ENCODE peak calls at places on chromosomes 12 and 14, in seven cellular contexts. L is HT-29; F is endothelial cell; D is activated CD4-positive, alpha-beta T cell treated with anti-CD3 and anti-CD28 coated beads, Interleukin-2, amount 50 U/mL, for 24 hours; R is H4; T is lower leg skin; K is activated T-helper 1 cell treated with anti-CD3 and anti-CD28 coated beads, Interleukin-2, amount 50 U/mL, for 16 hours. B is an unnamed sample.

GRCh38 chr12:82867782-82868505 is 181.2 kb downstream of the TMTC2 start:
- DNase-seq in T (no peak), F (no peak), K (no peak), R (no peak), D (no peak), L (no peak), B (no peak)

GRCh38 chr14:35818346-35819115 is 7.6 kb upstream of the BRMS1L start:
- DNase-seq in K (no peak), D (no peak), T (no peak), L (peak), F (peak), R (peak), B (no peak)

GRCh38 chr14:24943024-24943423 is 106.9 kb downstream of the STXBP6 start:
- DNase-seq in K (no peak), F (no peak), R (no peak), D (no peak), L (no peak), T (peak), B (no peak)

GRCh38 chr14:80378084-80378483 is 166.8 kb upstream of the DIO2 start:
- DNase-seq in F (no peak), K (no peak), T (no peak), D (no peak), R (no peak), L (no peak), B (no peak)

GRCh38 chr12:116863275-116863767 is 17.9 kb downstream of the HRK start:
- DNase-seq in D (no peak), K (no peak), F (peak), R (peak), T (no peak), L (peak), B (peak)

GRCh38 chr12:94872007-94872653 is 131.4 kb downstream of the NDUFA12 start:
- DNase-seq in T (no peak), R (no peak), L (no peak), F (no peak), D (no peak), K (no peak), B (no peak)

GRCh38 chr14:28867571-28867970 is 101.0 kb downstream of the FOXG1 start:
- DNase-seq in D (no peak), K (no peak), R (no peak), T (no peak), F (no peak), L (no peak), B (peak)

GRCh38 chr14:31479026-31479425 is 8.8 kb downstream of the GPR33 start:
- DNase-seq in D (no peak), K (no peak), T (no peak), L (no peak), F (no peak), R (peak), B (no peak)

GRCh38 chr12:57175428-57176138 is 28.2 kb upstream of the LRP1-AS start:
- DNase-seq in R (peak), K (no peak), L (peak), F (peak), D (no peak), T (peak), B (no peak)

GRCh38 chr12:57934804-57935203 is 6.6 kb upstream of the ATP23 start:
- DNase-seq in K (no peak), D (no peak), R (no peak), L (no peak), T (no peak), F (no peak), B (no peak)

GRCh38 chr12:65892905-65893304 is 68.6 kb downstream of the HMGA2 start:
- DNase-seq in T (no peak), R (peak), D (no peak), L (no peak), K (no peak), F (no peak), B (no peak)

GRCh38 chr12:41014643-41015020 is 173.5 kb upstream of the PDZRN4 start:
- DNase-seq in K (no peak), F (no peak), T (no peak), D (no peak), L (no peak), R (no peak), B (peak)

GRCh38 chr14:88321692-88322504 is 1.2 kb downstream of the KCNK10 start:
- DNase-seq in D (no peak), K (no peak), F (no peak), T (no peak), L (no peak), R (no peak), B (no peak)

GRCh38 chr14:35235840-35236239 is 56.3 kb upstream of the PSMA6 start:
- DNase-seq in D (no peak), L (no peak), F (no peak), K (no peak), R (no peak), T (no peak), B (no peak)

GRCh38 chr12:106631797-106632196 is 49.0 kb downstream of the RFX4 start:
- DNase-seq in K (no peak), R (no peak), L (no peak), F (no peak), D (no peak), T (no peak), B (no peak)

GRCh38 chr12:69052613-69053408 is 119.8 kb upstream of the CPM start:
- DNase-seq in T (no peak), F (no peak), L (no peak), R (peak), D (peak), K (no peak), B (peak)

GRCh38 chr12:124387510-124387855 is 92.6 kb downstream of the RFLNA start:
- DNase-seq in D (no peak), F (no peak), T (no peak), L (no peak), K (no peak), R (no peak), B (no peak)

GRCh38 chr14:68888025-68888850 is 90.9 kb downstream of the ACTN1 start:
- DNase-seq in K (no peak), R (no peak), D (no peak), F (no peak), L (no peak), T (no peak), B (no peak)

GRCh38 chr12:88235183-88235833 is 93.2 kb downstream of the TMTC3 start:
- DNase-seq in F (no peak), K (no peak), T (no peak), R (no peak), L (no peak), D (no peak), B (no peak)

GRCh38 chr14:92568621-92569479 is 55.3 kb downstream of the RIN3 start:
- DNase-seq in K (no peak), R (no peak), T (no peak), F (no peak), D (no peak), L (no peak), B (no peak)

GRCh38 chr14:97116546-97116945 is 319.4 kb downstream of the VRK1 start:
- DNase-seq in F (no peak), D (no peak), K (no peak), L (no peak), T (peak), R (no peak), B (no peak)

GRCh38 chr12:94725375-94726168 is 75.2 kb upstream of the TMCC3 start:
- DNase-seq in K (no peak), T (no peak), L (peak), D (no peak), F (peak), R (peak), B (no peak)

GRCh38 chr14:24441904-24442239 is 704 bp downstream of the SDR39U1 start:
- DNase-seq in K (no peak), L (no peak), R (peak), T (peak), D (no peak), F (no peak), B (no peak)

GRCh38 chr14:51365241-51365940 is 125.3 kb downstream of the TMX1 start:
- DNase-seq in L (no peak), R (no peak), T (no peak), K (no peak), F (no peak), D (no peak), B (no peak)

GRCh38 chr12:27865421-27865820 is 85.4 kb upstream of the MANSC4 start:
- DNase-seq in D (no peak), R (peak), L (no peak), T (no peak), K (no peak), F (no peak), B (peak)

GRCh38 chr12:26938660-26939185 is 453 bp downstream of the FGFR1OP2 start:
- DNase-seq in F (no peak), T (peak), D (no peak), L (no peak), R (no peak), K (no peak), B (no peak)

GRCh38 chr12:105611340-105611739 is 280.8 kb downstream of the C12orf75 start:
- DNase-seq in D (no peak), T (no peak), R (no peak), K (no peak), F (no peak), L (no peak), B (no peak)

GRCh38 chr14:100878271-100879146 is 25.0 kb downstream of the RTL1 start:
- DNase-seq in F (no peak), K (no peak), R (no peak), T (no peak), D (no peak), L (no peak), B (no peak)

GRCh38 chr14:102574840-102575478 is 17.5 kb upstream of the RCOR1 start:
- DNase-seq in R (no peak), F (no peak), L (no peak), K (no peak), D (no peak), T (no peak), B (no peak)

GRCh38 chr12:121789800-121790748 is 3.4 kb downstream of the RHOF start:
- DNase-seq in R (no peak), D (peak), T (no peak), F (peak), L (no peak), K (peak), B (no peak)

GRCh38 chr12:30980886-30981662 is 54.5 kb downstream of the TSPAN11 start:
- DNase-seq in L (no peak), T (no peak), K (no peak), R (no peak), D (no peak), F (no peak), B (no peak)

GRCh38 chr14:79971330-79971729 is 240.0 kb downstream of the DIO2 start:
- DNase-seq in R (no peak), K (no peak), L (no peak), T (no peak), F (no peak), D (no peak), B (no peak)

GRCh38 chr14:44149597-44149996 is 357.5 kb downstream of the FSCB start:
- DNase-seq in L (peak), D (no peak), R (peak), T (no peak), F (peak), K (no peak), B (no peak)

GRCh38 chr12:57620936-57621496 is 9.8 kb downstream of the ARHGEF25 start:
- DNase-seq in K (no peak), D (no peak), F (peak), R (no peak), L (no peak), T (peak), B (no peak)

GRCh38 chr12:92898755-92899154 is 30.3 kb downstream of the EEA1 start:
- DNase-seq in K (no peak), D (no peak), L (no peak), T (no peak), F (no peak), R (no peak), B (no peak)

GRCh38 chr12:57166971-57167371 is 19.6 kb upstream of the LRP1-AS start:
- DNase-seq in F (no peak), K (no peak), L (peak), T (no peak), R (no peak), D (no peak), B (peak)

GRCh38 chr14:92692822-92693226 is 55.6 kb downstream of the LGMN start:
- DNase-seq in F (no peak), K (peak), L (peak), D (no peak), R (peak), T (no peak), B (no peak)